ENCODE peak calls at places on chromosomes 4 and X, in nine cellular contexts. One of them, this sample, is unnamed. For H3K4me1, the result is how much of the 10 kb centered on the place peaks cover.

GRCh38 chr4:40587826-40588225 is 41.8 kb downstream of the RBM47 start:
- DNase-seq in heart left ventricle: no peak
- DNase-seq in GM12878: no peak
- DNase-seq in HCT116: no peak
- DNase-seq in esophagus muscularis mucosa: no peak
- DNase-seq in K562: no peak
- DNase-seq in HepG2: no peak
- DNase-seq in ovary: no peak
- DNase-seq in suprapubic skin: no peak
- DNase-seq in this sample: peak

GRCh38 chrX:21438792-21439191 is 64.6 kb downstream of the CNKSR2 start:
- DNase-seq in heart left ventricle: no peak
- DNase-seq in GM12878: peak
- DNase-seq in HCT116: no peak
- DNase-seq in esophagus muscularis mucosa: no peak
- DNase-seq in K562: no peak
- DNase-seq in HepG2: no peak
- DNase-seq in ovary: no peak
- DNase-seq in suprapubic skin: no peak
- DNase-seq in this sample: no peak

GRCh38 chr4:99655315-99656081 is 2.1 kb downstream of the C4orf54 start:
- DNase-seq in heart left ventricle: peak
- DNase-seq in GM12878: no peak
- DNase-seq in HCT116: no peak
- DNase-seq in esophagus muscularis mucosa: no peak
- DNase-seq in K562: no peak
- DNase-seq in HepG2: no peak
- DNase-seq in ovary: peak
- DNase-seq in suprapubic skin: no peak
- DNase-seq in this sample: peak

GRCh38 chr4:163070023-163070422 is 96.7 kb downstream of the NAF1 start:
- DNase-seq in heart left ventricle: no peak
- DNase-seq in GM12878: no peak
- DNase-seq in HCT116: no peak
- DNase-seq in esophagus muscularis mucosa: no peak
- DNase-seq in K562: no peak
- DNase-seq in HepG2: no peak
- DNase-seq in ovary: no peak
- DNase-seq in suprapubic skin: no peak
- DNase-seq in this sample: no peak

GRCh38 chr4:54359919-54360650 is 131.0 kb downstream of the PDGFRA start:
- DNase-seq in heart left ventricle: no peak
- DNase-seq in GM12878: no peak
- DNase-seq in HCT116: no peak
- DNase-seq in esophagus muscularis mucosa: no peak
- DNase-seq in K562: no peak
- DNase-seq in HepG2: no peak
- DNase-seq in ovary: no peak
- DNase-seq in suprapubic skin: no peak
- DNase-seq in this sample: no peak

GRCh38 chrX:119235872-119236598 is at the start of gene PGRMC1:
- DNase-seq in heart left ventricle: peak
- DNase-seq in GM12878: peak
- DNase-seq in HCT116: peak
- DNase-seq in esophagus muscularis mucosa: peak
- DNase-seq in K562: peak
- DNase-seq in HepG2: peak
- DNase-seq in ovary: peak
- DNase-seq in suprapubic skin: peak
- DNase-seq in this sample: peak

GRCh38 chrX:14027511-14028019 is 2.1 kb downstream of the GEMIN8 start:
- DNase-seq in heart left ventricle: no peak
- DNase-seq in GM12878: peak
- DNase-seq in HCT116: no peak
- DNase-seq in esophagus muscularis mucosa: no peak
- DNase-seq in K562: no peak
- DNase-seq in HepG2: peak
- DNase-seq in ovary: no peak
- DNase-seq in suprapubic skin: no peak
- DNase-seq in this sample: no peak

GRCh38 chrX:38668788-38669187 is 107.4 kb downstream of the TSPAN7 start:
- DNase-seq in heart left ventricle: no peak
- DNase-seq in GM12878: no peak
- DNase-seq in HCT116: no peak
- DNase-seq in esophagus muscularis mucosa: no peak
- DNase-seq in K562: no peak
- DNase-seq in HepG2: no peak
- DNase-seq in ovary: no peak
- DNase-seq in suprapubic skin: no peak
- DNase-seq in this sample: no peak

GRCh38 chrX:13937370-13938052 is 92.2 kb downstream of the GEMIN8 start:
- DNase-seq in heart left ventricle: no peak
- DNase-seq in GM12878: no peak
- DNase-seq in HCT116: no peak
- DNase-seq in esophagus muscularis mucosa: no peak
- DNase-seq in K562: no peak
- DNase-seq in HepG2: no peak
- DNase-seq in ovary: no peak
- DNase-seq in suprapubic skin: no peak
- DNase-seq in this sample: no peak

GRCh38 chrX:39939678-39940077 is 158.1 kb downstream of the BCOR start:
- DNase-seq in heart left ventricle: no peak
- DNase-seq in GM12878: no peak
- DNase-seq in HCT116: no peak
- DNase-seq in esophagus muscularis mucosa: no peak
- DNase-seq in K562: no peak
- DNase-seq in HepG2: no peak
- DNase-seq in ovary: no peak
- DNase-seq in suprapubic skin: no peak
- DNase-seq in this sample: no peak

GRCh38 chr4:117900832-117901231 is 133.5 kb upstream of the NDST3 start:
- DNase-seq in heart left ventricle: no peak
- DNase-seq in GM12878: no peak
- DNase-seq in HCT116: no peak
- DNase-seq in esophagus muscularis mucosa: no peak
- DNase-seq in K562: no peak
- DNase-seq in HepG2: no peak
- DNase-seq in ovary: no peak
- DNase-seq in suprapubic skin: no peak
- DNase-seq in this sample: no peak

GRCh38 chrX:17376381-17377046 is 1.5 kb downstream of the NHS start:
- DNase-seq in heart left ventricle: no peak
- DNase-seq in GM12878: no peak
- DNase-seq in HCT116: no peak
- DNase-seq in esophagus muscularis mucosa: no peak
- DNase-seq in K562: no peak
- DNase-seq in HepG2: no peak
- DNase-seq in ovary: no peak
- DNase-seq in suprapubic skin: no peak
- DNase-seq in this sample: peak

GRCh38 chr4:3013839-3014350 is 50.5 kb downstream of the GRK4 start:
- DNase-seq in heart left ventricle: no peak
- DNase-seq in GM12878: peak
- DNase-seq in HCT116: no peak
- DNase-seq in esophagus muscularis mucosa: no peak
- DNase-seq in K562: no peak
- DNase-seq in HepG2: peak
- DNase-seq in ovary: no peak
- DNase-seq in suprapubic skin: no peak
- DNase-seq in this sample: no peak

GRCh38 chrX:83819304-83819703 is 41.6 kb upstream of the CYLC1 start:
- DNase-seq in heart left ventricle: no peak
- DNase-seq in GM12878: no peak
- DNase-seq in HCT116: no peak
- DNase-seq in esophagus muscularis mucosa: no peak
- DNase-seq in K562: no peak
- DNase-seq in HepG2: no peak
- DNase-seq in ovary: no peak
- DNase-seq in suprapubic skin: no peak
- DNase-seq in this sample: no peak

GRCh38 chr4:5186584-5187170 is 135.4 kb downstream of the STK32B start:
- DNase-seq in heart left ventricle: no peak
- DNase-seq in GM12878: no peak
- DNase-seq in HCT116: no peak
- DNase-seq in esophagus muscularis mucosa: no peak
- DNase-seq in K562: no peak
- DNase-seq in HepG2: no peak
- DNase-seq in ovary: no peak
- DNase-seq in suprapubic skin: no peak
- DNase-seq in this sample: no peak

GRCh38 chr4:82293304-82293703 is 80.5 kb downstream of the HNRNPD start:
- DNase-seq in heart left ventricle: no peak
- DNase-seq in GM12878: peak
- DNase-seq in HCT116: no peak
- DNase-seq in esophagus muscularis mucosa: no peak
- DNase-seq in K562: no peak
- DNase-seq in HepG2: no peak
- DNase-seq in ovary: no peak
- DNase-seq in suprapubic skin: no peak
- DNase-seq in this sample: no peak

GRCh38 chrX:150587585-150588503 is 19.4 kb downstream of the MTM1 start:
- DNase-seq in heart left ventricle: no peak
- DNase-seq in GM12878: no peak
- DNase-seq in HCT116: no peak
- DNase-seq in esophagus muscularis mucosa: no peak
- DNase-seq in K562: peak
- DNase-seq in HepG2: no peak
- DNase-seq in ovary: no peak
- DNase-seq in suprapubic skin: no peak
- DNase-seq in this sample: no peak

GRCh38 chr4:69656653-69657158 is 3.7 kb upstream of the UGT2A1 start:
- DNase-seq in heart left ventricle: no peak
- DNase-seq in GM12878: no peak
- DNase-seq in HCT116: no peak
- DNase-seq in esophagus muscularis mucosa: no peak
- DNase-seq in K562: no peak
- DNase-seq in HepG2: no peak
- DNase-seq in ovary: no peak
- DNase-seq in suprapubic skin: no peak
- DNase-seq in this sample: no peak

GRCh38 chrX:23554304-23554703 is 113.0 kb upstream of the PRDX4 start:
- DNase-seq in heart left ventricle: no peak
- DNase-seq in GM12878: no peak
- DNase-seq in HCT116: peak
- DNase-seq in esophagus muscularis mucosa: no peak
- DNase-seq in K562: peak
- DNase-seq in HepG2: peak
- DNase-seq in ovary: no peak
- DNase-seq in suprapubic skin: no peak
- DNase-seq in this sample: no peak

GRCh38 chr4:3387154-3387942 is 54.4 kb upstream of the HGFAC start:
- DNase-seq in heart left ventricle: no peak
- DNase-seq in GM12878: peak
- DNase-seq in HCT116: no peak
- DNase-seq in esophagus muscularis mucosa: no peak
- DNase-seq in K562: no peak
- DNase-seq in HepG2: no peak
- DNase-seq in ovary: no peak
- DNase-seq in suprapubic skin: no peak
- DNase-seq in this sample: no peak

GRCh38 chr4:174365018-174365587 is 81.4 kb downstream of the CEP44 start:
- DNase-seq in heart left ventricle: no peak
- DNase-seq in GM12878: no peak
- DNase-seq in HCT116: peak
- DNase-seq in esophagus muscularis mucosa: no peak
- DNase-seq in K562: peak
- DNase-seq in HepG2: peak
- DNase-seq in ovary: no peak
- DNase-seq in suprapubic skin: no peak
- DNase-seq in this sample: peak

GRCh38 chrX:46819136-46819535 is 17.7 kb upstream of the RP2 start:
- DNase-seq in heart left ventricle: no peak
- DNase-seq in GM12878: no peak
- DNase-seq in HCT116: no peak
- DNase-seq in esophagus muscularis mucosa: no peak
- DNase-seq in K562: no peak
- DNase-seq in HepG2: peak
- DNase-seq in ovary: no peak
- DNase-seq in suprapubic skin: no peak
- DNase-seq in this sample: no peak

GRCh38 chr4:108877821-108878220 is 115.0 kb upstream of the ETNPPL start:
- DNase-seq in heart left ventricle: no peak
- DNase-seq in GM12878: no peak
- DNase-seq in HCT116: no peak
- DNase-seq in esophagus muscularis mucosa: no peak
- DNase-seq in K562: no peak
- DNase-seq in HepG2: no peak
- DNase-seq in ovary: no peak
- DNase-seq in suprapubic skin: no peak
- DNase-seq in this sample: no peak
- H3K4me1 ChIP-seq in heart left ventricle: under half
- H3K4me1 ChIP-seq in GM12878: under half
- H3K4me1 ChIP-seq in HCT116: under half
- H3K4me1 ChIP-seq in esophagus muscularis mucosa: under half
- H3K4me1 ChIP-seq in K562: under half
- H3K4me1 ChIP-seq in HepG2: under half
- H3K4me1 ChIP-seq in ovary: under half
- H3K4me1 ChIP-seq in suprapubic skin: under half
- H3K4me1 ChIP-seq in this sample: under half

DNA sequence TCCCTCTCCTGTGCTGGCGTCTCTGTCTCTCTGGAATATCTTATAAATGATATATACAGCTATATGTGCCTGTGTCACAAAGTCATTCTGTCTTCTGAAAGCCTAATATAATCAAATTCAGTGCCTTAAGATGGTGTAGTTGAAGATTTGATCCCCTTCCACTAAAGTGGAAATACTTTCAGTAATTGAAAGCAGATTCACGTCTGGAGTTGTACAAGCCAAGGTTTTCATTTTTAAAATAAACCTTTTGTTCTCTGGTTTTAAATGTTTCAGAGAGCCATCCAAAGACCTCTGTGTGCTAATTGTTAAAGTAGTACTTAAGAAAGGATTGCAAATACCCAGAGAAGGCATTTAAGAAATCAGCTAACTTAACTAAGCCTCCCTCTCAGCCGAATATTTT is 206.8 kb downstream of the TENM3 start:
- DNase-seq in heart left ventricle: no peak
- DNase-seq in GM12878: no peak
- DNase-seq in HCT116: no peak
- DNase-seq in esophagus muscularis mucosa: no peak
- DNase-seq in K562: no peak
- DNase-seq in HepG2: no peak
- DNase-seq in ovary: no peak
- DNase-seq in suprapubic skin: no peak
- DNase-seq in this sample: no peak
- H3K4me3 ChIP-seq in heart left ventricle: peak
- H3K4me3 ChIP-seq in GM12878: no peak
- H3K4me3 ChIP-seq in HCT116: no peak
- H3K4me3 ChIP-seq in esophagus muscularis mucosa: peak
- H3K4me3 ChIP-seq in K562: no peak
- H3K4me3 ChIP-seq in HepG2: no peak
- H3K4me3 ChIP-seq in ovary: peak
- H3K4me3 ChIP-seq in suprapubic skin: peak
- H3K4me3 ChIP-seq in this sample: no peak

GRCh38 chrX:49043220-49043986 is at the start of gene TFE3:
- DNase-seq in heart left ventricle: peak
- DNase-seq in GM12878: peak
- DNase-seq in HCT116: peak
- DNase-seq in esophagus muscularis mucosa: peak
- DNase-seq in K562: peak
- DNase-seq in HepG2: peak
- DNase-seq in ovary: peak
- DNase-seq in suprapubic skin: peak
- DNase-seq in this sample: peak
- TF ChIP-seq POLR2A in heart left ventricle: peak
- TF ChIP-seq POLR2A in GM12878: peak
- TF ChIP-seq POLR2A in HCT116: no peak
- TF ChIP-seq POLR2A in esophagus muscularis mucosa: peak
- TF ChIP-seq POLR2A in K562: no peak
- TF ChIP-seq POLR2A in HepG2: no peak
- TF ChIP-seq POLR2A in ovary: peak
- TF ChIP-seq POLR2A in suprapubic skin: peak
- TF ChIP-seq POLR2A in this sample: peak

GRCh38 chr4:1831331-1831730 is 24.6 kb downstream of the LETM1 start:
- DNase-seq in heart left ventricle: no peak
- DNase-seq in GM12878: no peak
- DNase-seq in HCT116: no peak
- DNase-seq in esophagus muscularis mucosa: no peak
- DNase-seq in K562: no peak
- DNase-seq in HepG2: no peak
- DNase-seq in ovary: no peak
- DNase-seq in suprapubic skin: no peak
- DNase-seq in this sample: no peak
- H3K4me1 ChIP-seq in heart left ventricle: under half
- H3K4me1 ChIP-seq in GM12878: under half
- H3K4me1 ChIP-seq in HCT116: under half
- H3K4me1 ChIP-seq in esophagus muscularis mucosa: under half
- H3K4me1 ChIP-seq in K562: under half
- H3K4me1 ChIP-seq in HepG2: under half
- H3K4me1 ChIP-seq in ovary: under half
- H3K4me1 ChIP-seq in suprapubic skin: under half
- H3K4me1 ChIP-seq in this sample: under half

This sample was measured in adrenal gland.